ENCODE peak calls at places on chromosome 13, in ten cellular contexts. H is ascending aorta; F is amygdala; X is M059J; D is NCI-H774; M is bronchial epithelial cell; C is activated B cell treated with CpG ODN at 0.5 μM for 24 hours; Y is EH; I is stimulated activated CD4-positive, alpha-beta T cell treated with anti-CD3 and anti-CD28 coated beads, Interleukin-4, amount 100 ng/mL, for 24 hours; S is EL. B is an unnamed sample.

GRCh38 chr13:72180253-72180952 is 313.4 kb upstream of the DACH1 start:
- DNase-seq in H (no peak), F (no peak), X (peak; percentile 75), D (no peak), M (peak; percentile 74), C (no peak), Y (peak; percentile 57), I (no peak), S (peak; percentile 44), B (no peak)

GRCh38 chr13:30551194-30551593 is 66.5 kb upstream of the USPL1 start:
- DNase-seq in H (no peak), F (no peak), X (peak; percentile 30), D (no peak), M (peak; percentile 47), C (no peak), Y (peak; percentile 55), I (no peak), S (peak; percentile 33), B (peak; percentile 36)

GRCh38 chr13:97659602-97660001 is 225.6 kb downstream of the RAP2A start:
- DNase-seq in H (no peak), F (no peak), X (no peak), D (no peak), M (no peak), C (no peak), Y (peak; percentile 8), I (no peak), S (no peak), B (peak; percentile 16)

GRCh38 chr13:99008577-99008976 is 30.7 kb upstream of the DOCK9 start:
- DNase-seq in H (no peak), F (no peak), X (no peak), D (no peak), M (no peak), C (no peak), Y (no peak), I (no peak), S (no peak), B (no peak)

GRCh38 chr13:75258159-75258782 is 223.7 kb downstream of the TBC1D4 start:
- DNase-seq in H (no peak), F (no peak), X (peak; percentile 49), D (no peak), M (peak; percentile 65), C (no peak), Y (peak; percentile 54), I (no peak), S (peak; percentile 57), B (peak; percentile 27)

GRCh38 chr13:44622259-44622658 is 46.1 kb upstream of the TSC22D1 start:
- DNase-seq in H (no peak), F (no peak), X (peak; percentile 23), D (no peak), M (no peak), C (no peak), Y (peak; percentile 13), I (no peak), S (no peak), B (no peak)

GRCh38 chr13:106533940-106534843 is 1.3 kb downstream of the EFNB2 start:
- DNase-seq in H (no peak), F (no peak), X (peak; percentile 68), D (peak; percentile 62), M (peak; percentile 33), C (peak; percentile 41), Y (peak; percentile 74), I (peak; percentile 8), S (peak; percentile 72), B (no peak)

GRCh38 chr13:30569901-30570576 is 47.7 kb upstream of the USPL1 start:
- DNase-seq in H (no peak), F (no peak), X (peak; percentile 94), D (no peak), M (peak; percentile 98), C (no peak), Y (peak; percentile 97), I (no peak), S (peak; percentile 95), B (no peak)

GRCh38 chr13:43776680-43777079 is 10.1 kb downstream of the ENOX1 start:
- DNase-seq in H (no peak), F (no peak), X (no peak), D (no peak), M (no peak), C (no peak), Y (peak; percentile 21), I (no peak), S (peak; percentile 15), B (no peak)

GRCh38 chr13:29436291-29436690 is 159.2 kb downstream of the SLC7A1 start:
- DNase-seq in H (no peak), F (no peak), X (peak; percentile 91), D (no peak), M (peak; percentile 92), C (no peak), Y (peak; percentile 88), I (no peak), S (peak; percentile 73), B (no peak)

GRCh38 chr13:39566216-39566869 is 36.6 kb downstream of the LHFPL6 start:
- DNase-seq in H (no peak), F (no peak), X (no peak), D (no peak), M (peak; percentile 61), C (no peak), Y (no peak), I (no peak), S (no peak), B (no peak)

GRCh38 chr13:20492641-20493040 is 33.0 kb downstream of the CRYL1 start:
- DNase-seq in H (no peak), F (no peak), X (peak; percentile 36), D (no peak), M (peak; percentile 46), C (peak; percentile 29), Y (peak; percentile 37), I (peak; percentile 37), S (peak; percentile 52), B (no peak)

GRCh38 chr13:30805603-30806011 is 70.3 kb downstream of the ALOX5AP start:
- DNase-seq in H (no peak), F (no peak), X (peak; percentile 48), D (no peak), M (no peak), C (no peak), Y (peak; percentile 24), I (no peak), S (no peak), B (no peak)

GRCh38 chr13:30572859-30573275 is 44.9 kb upstream of the USPL1 start:
- DNase-seq in H (no peak), F (no peak), X (peak; percentile 65), D (no peak), M (peak; percentile 39), C (no peak), Y (peak; percentile 66), I (no peak), S (peak; percentile 57), B (peak; percentile 18)

GRCh38 chr13:46403851-46404731 is 17.0 kb upstream of the RUBCNL start:
- DNase-seq in H (no peak), F (no peak), X (peak; percentile 24), D (no peak), M (no peak), C (no peak), Y (peak; percentile 12), I (no peak), S (no peak), B (no peak)

GRCh38 chr13:24039621-24040475 is 120.7 kb upstream of the SPATA13 start:
- DNase-seq in H (no peak), F (no peak), X (no peak), D (no peak), M (no peak), C (no peak), Y (no peak), I (no peak), S (no peak), B (no peak)

GRCh38 chr13:113533441-113533840 is 42.9 kb upstream of the DCUN1D2 start:
- DNase-seq in H (no peak), F (no peak), X (no peak), D (no peak), M (peak; percentile 44), C (no peak), Y (no peak), I (no peak), S (no peak), B (no peak)

GRCh38 chr13:84607614-84608013 is 725.3 kb upstream of the SLITRK1 start:
- DNase-seq in H (no peak), F (no peak), X (peak; percentile 67), D (no peak), M (peak; percentile 73), C (no peak), Y (peak; percentile 83), I (no peak), S (peak; percentile 84), B (no peak)

GRCh38 chr13:93621966-93622365 is 395.4 kb downstream of the GPC6 start:
- DNase-seq in H (no peak), F (no peak), X (no peak), D (no peak), M (no peak), C (no peak), Y (no peak), I (no peak), S (no peak), B (no peak)

GRCh38 chr13:63092461-63092860 is 1676.8 kb upstream of the PCDH20 start:
- DNase-seq in H (no peak), F (no peak), X (no peak), D (no peak), M (no peak), C (no peak), Y (no peak), I (no peak), S (no peak), B (no peak)

GRCh38 chr13:93775507-93776108 is 549.0 kb downstream of the GPC6 start:
- DNase-seq in H (no peak), F (no peak), X (peak; percentile 5), D (no peak), M (peak; percentile 9), C (no peak), Y (peak; percentile 85), I (no peak), S (peak; percentile 70), B (no peak)

GRCh38 chr13:45055902-45056648 is 64.2 kb upstream of the GTF2F2 start:
- DNase-seq in H (no peak), F (peak; percentile 7), X (peak; percentile 88), D (no peak), M (peak; percentile 83), C (no peak), Y (peak; percentile 63), I (peak; percentile 41), S (peak; percentile 50), B (no peak)

GRCh38 chr13:27406178-27406939 is 18.1 kb upstream of the GTF3A start:
- DNase-seq in H (no peak), F (no peak), X (peak; percentile 37), D (peak; percentile 3), M (peak; percentile 43), C (no peak), Y (peak; percentile 53), I (peak; percentile 37), S (peak; percentile 44), B (peak; percentile 98)

GRCh38 chr13:73913043-73913740 is 221.0 kb downstream of the KLF12 start:
- DNase-seq in H (no peak), F (no peak), X (peak; percentile 63), D (no peak), M (peak; percentile 61), C (no peak), Y (peak; percentile 79), I (no peak), S (peak; percentile 70), B (no peak)

GRCh38 chr13:80665792-80666333 is 324.9 kb upstream of the SPRY2 start:
- DNase-seq in H (no peak), F (no peak), X (no peak), D (no peak), M (peak; percentile 66), C (no peak), Y (no peak), I (no peak), S (no peak), B (no peak)

GRCh38 chr13:111259058-111259457 is 61.4 kb upstream of the TEX29 start:
- DNase-seq in H (no peak), F (no peak), X (no peak), D (no peak), M (no peak), C (no peak), Y (no peak), I (no peak), S (no peak), B (no peak)